ENCODE peak calls at places on chromosomes 2 and 18, in six cellular contexts. One of them, this sample, is unnamed.

GRCh38 chr2:157055660-157056199 is 201.8 kb upstream of the GALNT5 start:
- DNase-seq in colonic mucosa: no peak
- DNase-seq in CD8-positive, alpha-beta T cell: no peak
- DNase-seq in psoas muscle: no peak
- DNase-seq in body of pancreas: no peak
- DNase-seq in AG04450: no peak
- DNase-seq in this sample: no peak

GRCh38 chr18:34999734-35000397 is 41.3 kb upstream of the MAPRE2 start:
- DNase-seq in body of pancreas: no peak
- DNase-seq in psoas muscle: no peak
- DNase-seq in colonic mucosa: no peak
- DNase-seq in AG04450: no peak
- DNase-seq in CD8-positive, alpha-beta T cell: no peak
- DNase-seq in this sample: no peak

GRCh38 chr18:48963555-48964480 is 13.1 kb upstream of the SMAD7 start:
- DNase-seq in CD8-positive, alpha-beta T cell: no peak
- DNase-seq in psoas muscle: no peak
- DNase-seq in colonic mucosa: no peak
- DNase-seq in AG04450: no peak
- DNase-seq in body of pancreas: no peak
- DNase-seq in this sample: no peak

GRCh38 chr2:102839668-102840388 is 78.0 kb downstream of the TMEM182 start:
- DNase-seq in CD8-positive, alpha-beta T cell: peak; percentile 8
- DNase-seq in psoas muscle: no peak
- DNase-seq in colonic mucosa: peak; percentile 32
- DNase-seq in AG04450: peak; percentile 10
- DNase-seq in body of pancreas: peak; percentile 27
- DNase-seq in this sample: peak; percentile 27

GRCh38 chr18:36665952-36666351 is 162.8 kb downstream of the TPGS2 start:
- DNase-seq in CD8-positive, alpha-beta T cell: no peak
- DNase-seq in colonic mucosa: no peak
- DNase-seq in body of pancreas: no peak
- DNase-seq in psoas muscle: peak; percentile 55
- DNase-seq in AG04450: no peak
- DNase-seq in this sample: no peak

GRCh38 chr2:156864230-156864629 is 393.3 kb upstream of the GALNT5 start:
- DNase-seq in colonic mucosa: no peak
- DNase-seq in body of pancreas: no peak
- DNase-seq in CD8-positive, alpha-beta T cell: no peak
- DNase-seq in psoas muscle: no peak
- DNase-seq in AG04450: no peak
- DNase-seq in this sample: no peak

GRCh38 chr2:80281083-80281482 is 23.5 kb downstream of the LRRTM1 start:
- DNase-seq in AG04450: no peak
- DNase-seq in colonic mucosa: no peak
- DNase-seq in psoas muscle: no peak
- DNase-seq in CD8-positive, alpha-beta T cell: no peak
- DNase-seq in body of pancreas: no peak
- DNase-seq in this sample: no peak

GRCh38 chr2:112916625-112917024 is 5.7 kb downstream of the IL37 start:
- DNase-seq in AG04450: no peak
- DNase-seq in psoas muscle: no peak
- DNase-seq in body of pancreas: no peak
- DNase-seq in colonic mucosa: no peak
- DNase-seq in CD8-positive, alpha-beta T cell: no peak
- DNase-seq in this sample: no peak

GRCh38 chr2:202361133-202361532 is 15.0 kb upstream of the BMPR2 start:
- DNase-seq in CD8-positive, alpha-beta T cell: no peak
- DNase-seq in body of pancreas: no peak
- DNase-seq in AG04450: peak; percentile 44
- DNase-seq in colonic mucosa: no peak
- DNase-seq in psoas muscle: no peak
- DNase-seq in this sample: no peak

GRCh38 chr2:119533560-119533959 is 9.3 kb upstream of the SCTR start:
- DNase-seq in AG04450: no peak
- DNase-seq in body of pancreas: no peak
- DNase-seq in CD8-positive, alpha-beta T cell: no peak
- DNase-seq in psoas muscle: no peak
- DNase-seq in colonic mucosa: no peak
- DNase-seq in this sample: no peak

GRCh38 chr18:74242451-74243096 is 49.2 kb downstream of the CYB5A start:
- DNase-seq in colonic mucosa: peak; percentile 41
- DNase-seq in body of pancreas: peak; percentile 62
- DNase-seq in psoas muscle: no peak
- DNase-seq in CD8-positive, alpha-beta T cell: no peak
- DNase-seq in AG04450: no peak
- DNase-seq in this sample: peak; percentile 29

GRCh38 chr18:34594243-34594642 is 115.9 kb upstream of the DTNA start:
- DNase-seq in AG04450: no peak
- DNase-seq in CD8-positive, alpha-beta T cell: no peak
- DNase-seq in psoas muscle: no peak
- DNase-seq in colonic mucosa: no peak
- DNase-seq in body of pancreas: no peak
- DNase-seq in this sample: no peak

GRCh38 chr18:777021-777420 is 35.0 kb downstream of the YES1 start:
- DNase-seq in body of pancreas: no peak
- DNase-seq in CD8-positive, alpha-beta T cell: no peak
- DNase-seq in psoas muscle: no peak
- DNase-seq in colonic mucosa: no peak
- DNase-seq in AG04450: peak; percentile 3
- DNase-seq in this sample: no peak

GRCh38 chr2:195488567-195488966 is 168.5 kb upstream of the SLC39A10 start:
- DNase-seq in psoas muscle: no peak
- DNase-seq in colonic mucosa: no peak
- DNase-seq in AG04450: no peak
- DNase-seq in CD8-positive, alpha-beta T cell: no peak
- DNase-seq in body of pancreas: no peak
- DNase-seq in this sample: no peak

GRCh38 chr18:12405066-12405465 is 2.7 kb upstream of the PRELID3A start:
- DNase-seq in body of pancreas: no peak
- DNase-seq in AG04450: no peak
- DNase-seq in CD8-positive, alpha-beta T cell: no peak
- DNase-seq in psoas muscle: no peak
- DNase-seq in colonic mucosa: no peak
- DNase-seq in this sample: no peak

GRCh38 chr2:79994161-79994560 is 310.4 kb downstream of the LRRTM1 start:
- DNase-seq in colonic mucosa: no peak
- DNase-seq in AG04450: no peak
- DNase-seq in CD8-positive, alpha-beta T cell: no peak
- DNase-seq in body of pancreas: no peak
- DNase-seq in psoas muscle: no peak
- DNase-seq in this sample: no peak

GRCh38 chr2:149743842-149744468 is 156.4 kb upstream of the MMADHC start:
- DNase-seq in CD8-positive, alpha-beta T cell: no peak
- DNase-seq in psoas muscle: no peak
- DNase-seq in AG04450: peak; percentile 85
- DNase-seq in body of pancreas: no peak
- DNase-seq in colonic mucosa: no peak
- DNase-seq in this sample: no peak

GRCh38 chr18:76131738-76132137 is 363.3 kb downstream of the ZNF516 start:
- DNase-seq in AG04450: no peak
- DNase-seq in psoas muscle: no peak
- DNase-seq in colonic mucosa: no peak
- DNase-seq in body of pancreas: no peak
- DNase-seq in CD8-positive, alpha-beta T cell: no peak
- DNase-seq in this sample: no peak

GRCh38 chr2:238997137-238997390 is 149.2 kb downstream of the TWIST2 start:
- DNase-seq in AG04450: no peak
- DNase-seq in colonic mucosa: no peak
- DNase-seq in psoas muscle: no peak
- DNase-seq in body of pancreas: no peak
- DNase-seq in CD8-positive, alpha-beta T cell: no peak
- DNase-seq in this sample: no peak

GRCh38 chr2:134135793-134136192 is 118.1 kb upstream of the MGAT5 start:
- DNase-seq in body of pancreas: no peak
- DNase-seq in CD8-positive, alpha-beta T cell: no peak
- DNase-seq in colonic mucosa: no peak
- DNase-seq in psoas muscle: no peak
- DNase-seq in AG04450: no peak
- DNase-seq in this sample: no peak
- H3K27ac ChIP-seq in body of pancreas: peak overlapping the region; percentile 22
- H3K27ac ChIP-seq in CD8-positive, alpha-beta T cell: no peak overlapping the region
- H3K27ac ChIP-seq in colonic mucosa: no peak overlapping the region
- H3K27ac ChIP-seq in psoas muscle: no peak overlapping the region
- H3K27ac ChIP-seq in AG04450: no peak overlapping the region
- H3K27ac ChIP-seq in this sample: no peak overlapping the region

DNA sequence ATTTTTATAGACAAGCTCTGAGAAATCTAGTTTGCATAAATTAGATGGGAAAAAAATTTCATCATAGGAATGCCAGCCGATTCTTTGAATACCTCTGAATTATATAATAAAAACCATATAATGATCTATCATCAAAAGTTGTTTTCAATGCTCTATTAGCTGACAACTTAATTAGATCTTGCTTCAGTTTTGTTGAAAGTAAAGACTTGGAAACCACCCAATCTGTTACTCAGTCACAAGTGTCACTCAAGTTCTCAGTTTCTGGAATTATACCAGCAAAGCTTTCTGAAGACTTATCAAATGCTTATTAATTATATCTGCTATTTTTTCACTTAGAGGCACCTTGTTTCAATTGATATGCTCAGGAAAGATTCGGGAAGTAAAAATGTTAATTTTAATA is 17.4 kb upstream of the TP53I3 start:
- DNase-seq in CD8-positive, alpha-beta T cell: no peak
- DNase-seq in psoas muscle: no peak
- DNase-seq in colonic mucosa: no peak
- DNase-seq in AG04450: no peak
- DNase-seq in body of pancreas: no peak
- DNase-seq in this sample: no peak
- H3K27ac ChIP-seq in CD8-positive, alpha-beta T cell: no peak overlapping the region
- H3K27ac ChIP-seq in psoas muscle: no peak overlapping the region
- H3K27ac ChIP-seq in colonic mucosa: no peak overlapping the region
- H3K27ac ChIP-seq in AG04450: no peak overlapping the region
- H3K27ac ChIP-seq in body of pancreas: no peak overlapping the region
- H3K27ac ChIP-seq in this sample: no peak overlapping the region

GRCh38 chr2:136238552-136239346 is 120.8 kb upstream of the CXCR4 start:
- DNase-seq in body of pancreas: no peak
- DNase-seq in CD8-positive, alpha-beta T cell: peak; percentile 43
- DNase-seq in psoas muscle: no peak
- DNase-seq in colonic mucosa: no peak
- DNase-seq in AG04450: no peak
- DNase-seq in this sample: no peak
- H3K27ac ChIP-seq in body of pancreas: no peak overlapping the region
- H3K27ac ChIP-seq in CD8-positive, alpha-beta T cell: peak overlapping the region; percentile 64
- H3K27ac ChIP-seq in psoas muscle: peak overlapping the region; percentile 67
- H3K27ac ChIP-seq in colonic mucosa: peak overlapping the region; percentile 60
- H3K27ac ChIP-seq in AG04450: no peak overlapping the region
- H3K27ac ChIP-seq in this sample: peak overlapping the region; percentile 89

DNA sequence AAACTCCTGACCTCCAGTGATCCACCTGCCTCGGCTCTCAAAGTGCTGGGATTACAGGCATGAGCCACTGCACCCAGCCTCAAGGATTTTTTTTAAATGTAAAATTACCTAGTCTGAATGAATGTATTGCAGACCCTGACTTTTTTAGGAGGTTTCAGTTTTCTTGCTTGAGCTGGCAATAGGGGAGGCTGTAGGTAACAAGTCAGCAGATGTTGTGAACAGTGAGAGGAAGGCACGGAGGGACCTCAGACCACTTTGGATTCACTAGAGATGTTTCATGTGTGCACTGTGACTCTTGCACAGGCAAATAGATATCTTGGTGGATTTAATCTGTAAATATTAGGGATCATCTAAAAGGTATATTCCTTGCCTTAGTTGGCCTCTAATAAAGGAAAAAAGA is 6.4 kb downstream of the NDUFV2 start:
- DNase-seq in AG04450: no peak
- DNase-seq in colonic mucosa: no peak
- DNase-seq in body of pancreas: no peak
- DNase-seq in CD8-positive, alpha-beta T cell: no peak
- DNase-seq in psoas muscle: no peak
- DNase-seq in this sample: no peak
- H3K27ac ChIP-seq in AG04450: no peak overlapping the region
- H3K27ac ChIP-seq in colonic mucosa: no peak overlapping the region
- H3K27ac ChIP-seq in body of pancreas: no peak overlapping the region
- H3K27ac ChIP-seq in CD8-positive, alpha-beta T cell: no peak overlapping the region
- H3K27ac ChIP-seq in psoas muscle: peak overlapping the region; percentile 58
- H3K27ac ChIP-seq in this sample: no peak overlapping the region

GRCh38 chr2:40128796-40129195 is 323.1 kb downstream of the SLC8A1 start:
- DNase-seq in colonic mucosa: no peak
- DNase-seq in psoas muscle: no peak
- DNase-seq in body of pancreas: no peak
- DNase-seq in AG04450: no peak
- DNase-seq in CD8-positive, alpha-beta T cell: no peak
- DNase-seq in this sample: no peak
- H3K27ac ChIP-seq in colonic mucosa: no peak overlapping the region
- H3K27ac ChIP-seq in psoas muscle: no peak overlapping the region
- H3K27ac ChIP-seq in body of pancreas: no peak overlapping the region
- H3K27ac ChIP-seq in AG04450: peak overlapping the region; percentile 93
- H3K27ac ChIP-seq in CD8-positive, alpha-beta T cell: no peak overlapping the region
- H3K27ac ChIP-seq in this sample: no peak overlapping the region

DNA sequence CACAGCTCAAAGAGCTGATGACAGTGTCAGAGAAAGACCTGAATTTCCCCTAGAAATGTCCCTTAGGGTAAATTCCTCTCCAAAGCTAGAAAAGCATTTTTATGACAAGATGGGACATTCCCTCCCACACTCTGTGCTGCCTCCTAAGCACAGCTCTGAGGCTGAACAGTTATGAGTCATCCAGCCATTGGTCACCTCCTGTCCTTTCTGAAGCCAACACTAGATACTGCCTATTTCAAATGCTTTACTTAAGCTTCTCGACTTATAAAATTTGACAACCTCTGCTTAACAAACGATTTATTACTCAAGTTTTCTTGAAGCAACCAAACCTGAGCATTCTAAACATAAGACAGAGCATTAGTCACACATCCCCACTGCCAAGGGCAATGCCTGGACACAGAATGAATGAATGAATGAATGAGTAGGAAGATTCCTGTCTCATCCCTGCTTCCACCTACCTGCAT is 35.4 kb downstream of the B4GALT6 start:
- DNase-seq in CD8-positive, alpha-beta T cell: no peak
- DNase-seq in body of pancreas: no peak
- DNase-seq in psoas muscle: no peak
- DNase-seq in AG04450: no peak
- DNase-seq in colonic mucosa: no peak
- DNase-seq in this sample: peak; percentile 63
- H3K27ac ChIP-seq in CD8-positive, alpha-beta T cell: no peak overlapping the region
- H3K27ac ChIP-seq in body of pancreas: no peak overlapping the region
- H3K27ac ChIP-seq in psoas muscle: no peak overlapping the region
- H3K27ac ChIP-seq in AG04450: no peak overlapping the region
- H3K27ac ChIP-seq in colonic mucosa: no peak overlapping the region
- H3K27ac ChIP-seq in this sample: peak overlapping the region; percentile 45